ENCODE peak calls at places on chromosomes 6 and 20, in four cellular contexts. P, S, R and E are unnamed samples.

GRCh38 chr6:147904416-147904815 is 395.9 kb downstream of the SAMD5 start:
- DNase-seq in P (no peak), S (no peak), R (no peak), E (no peak)

GRCh38 chr6:151478670-151479069 is 15.1 kb upstream of the CCDC170 start:
- DNase-seq in P (no peak), S (no peak), R (no peak), E (no peak)

GRCh38 chr6:147467891-147468290 is 40.6 kb upstream of the SAMD5 start:
- DNase-seq in P (no peak), S (no peak), R (no peak), E (no peak)

GRCh38 chr6:116697475-116697874 is 16.5 kb downstream of the KPNA5 start:
- DNase-seq in P (no peak), S (no peak), R (no peak), E (no peak)

GRCh38 chr6:101001012-101001411 is 119.9 kb upstream of the ASCC3 start:
- DNase-seq in P (no peak), S (no peak), R (no peak), E (no peak)

GRCh38 chr20:32316667-32317066 is 39.2 kb downstream of the KIF3B start:
- DNase-seq in P (no peak), S (no peak), R (no peak), E (no peak)

GRCh38 chr6:166904101-166904746 is 52.1 kb downstream of the RNASET2 start:
- DNase-seq in P (no peak), S (no peak), R (peak; percentile 55), E (peak; percentile 70)

GRCh38 chr20:63653974-63654680 is 903 bp upstream of the STMN3 start:
- DNase-seq in P (no peak), S (no peak), R (no peak), E (no peak)

GRCh38 chr6:81826785-81827184 is 74.3 kb upstream of the TENT5A start:
- DNase-seq in P (no peak), S (no peak), R (no peak), E (no peak)

DNA sequence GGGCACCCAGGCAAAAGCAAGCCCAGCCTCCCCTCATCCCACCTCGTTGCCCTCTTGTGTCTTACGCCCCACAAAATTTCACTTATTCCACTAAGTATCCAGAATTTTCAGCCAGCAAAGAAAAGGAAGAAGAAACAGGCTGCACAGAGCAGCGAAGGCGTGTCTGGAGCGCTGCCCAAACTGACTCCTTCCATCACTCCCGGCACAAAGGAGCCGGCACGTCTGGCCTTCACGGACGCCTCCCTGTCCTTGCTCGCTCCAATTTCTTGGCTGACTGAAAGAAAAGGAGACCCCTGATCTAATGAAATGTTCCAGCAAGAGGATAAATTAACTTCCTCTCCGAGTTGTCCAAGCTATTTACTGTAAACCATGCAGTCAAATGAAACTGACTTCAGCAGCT is 152.3 kb upstream of the CDH4 start:
- DNase-seq in P (no peak), S (no peak), R (no peak), E (no peak)
- H3K27me3 ChIP-seq in P (no peaks in the 10 kb centered on the region), S (peaks cover 8% of the 10 kb centered on the region), R (peaks cover 38% of the 10 kb centered on the region), E (peaks cover 7% of the 10 kb centered on the region)

GRCh38 chr20:43292221-43292620 is 102.5 kb upstream of the PTPRT start:
- DNase-seq in P (no peak), S (no peak), R (no peak), E (no peak)
- H3K27me3 ChIP-seq in P (no peaks in the 10 kb centered on the region), S (no peaks in the 10 kb centered on the region), R (no peaks in the 10 kb centered on the region), E (no peaks in the 10 kb centered on the region)

GRCh38 chr20:22341508-22341907 is 242.9 kb downstream of the FOXA2 start:
- DNase-seq in P (no peak), S (no peak), R (no peak), E (no peak)
- H3K27me3 ChIP-seq in P (no peaks in the 10 kb centered on the region), S (no peaks in the 10 kb centered on the region), R (peaks cover 54% of the 10 kb centered on the region), E (no peaks in the 10 kb centered on the region)

DNA sequence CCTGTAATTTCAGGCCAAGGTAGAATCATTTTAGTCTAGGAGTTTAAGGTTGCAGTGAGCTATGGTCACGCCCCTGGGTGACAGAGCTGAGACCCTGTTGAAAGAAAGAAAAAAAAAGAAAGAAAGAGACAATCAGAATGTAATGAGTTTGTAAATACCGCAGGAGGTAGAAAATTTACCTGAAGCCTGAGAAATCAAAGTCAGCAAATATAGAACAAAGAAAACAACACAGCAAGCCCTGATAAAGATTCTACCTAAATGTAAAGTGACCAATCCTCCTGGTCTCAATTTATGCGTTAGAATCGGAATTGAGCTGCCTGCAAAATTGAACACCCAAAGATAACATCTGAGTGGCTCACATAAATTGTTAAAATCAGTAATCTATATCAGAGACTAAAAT is 146.5 kb upstream of the ZNF184 start:
- DNase-seq in P (no peak), S (no peak), R (no peak), E (no peak)
- H3K27me3 ChIP-seq in P (peaks cover 70% of the 10 kb centered on the region), S (no peaks in the 10 kb centered on the region), R (peaks cover 17% of the 10 kb centered on the region), E (peaks cover 7% of the 10 kb centered on the region)

GRCh38 chr6:43884660-43885022 is 114.6 kb downstream of the VEGFA start:
- DNase-seq in P (peak; percentile 46), S (no peak), R (no peak), E (no peak)
- H3K27me3 ChIP-seq in P (no peaks in the 10 kb centered on the region), S (peaks cover 14% of the 10 kb centered on the region), R (no peaks in the 10 kb centered on the region), E (no peaks in the 10 kb centered on the region)

GRCh38 chr6:10425177-10425972 is 10.5 kb upstream of the TFAP2A start:
- DNase-seq in P (no peak), S (no peak), R (peak; percentile 54), E (no peak)
- H3K27me3 ChIP-seq in P (peaks cover 56% of the 10 kb centered on the region), S (peaks cover 54% of the 10 kb centered on the region), R (peaks cover 100% of the 10 kb centered on the region), E (peaks cover 89% of the 10 kb centered on the region)

GRCh38 chr20:61510778-61511330 is 258.8 kb downstream of the CDH4 start:
- DNase-seq in P (peak; percentile 21), S (no peak), R (no peak), E (no peak)
- H3K27me3 ChIP-seq in P (peaks cover 5% of the 10 kb centered on the region), S (no peaks in the 10 kb centered on the region), R (no peaks in the 10 kb centered on the region), E (no peaks in the 10 kb centered on the region)

GRCh38 chr20:56595746-56596478 is 33.2 kb upstream of the TFAP2C start:
- DNase-seq in P (no peak), S (no peak), R (peak; percentile 17), E (peak; percentile 46)
- H3K27me3 ChIP-seq in P (no peaks in the 10 kb centered on the region), S (no peaks in the 10 kb centered on the region), R (no peaks in the 10 kb centered on the region), E (no peaks in the 10 kb centered on the region)

GRCh38 chr6:493840-494239 is 102.3 kb downstream of the IRF4 start:
- DNase-seq in P (no peak), S (no peak), R (no peak), E (no peak)

GRCh38 chr6:496649-497048 is 105.1 kb downstream of the IRF4 start:
- DNase-seq in P (no peak), S (no peak), R (no peak), E (no peak)

GRCh38 chr6:492816-493414 is 101.4 kb downstream of the IRF4 start:
- DNase-seq in P (no peak), S (no peak), R (no peak), E (no peak)

GRCh38 chr6:492178-492577 is 100.6 kb downstream of the IRF4 start:
- DNase-seq in P (no peak), S (no peak), R (no peak), E (no peak)

GRCh38 chr6:494394-494793 is 102.8 kb downstream of the IRF4 start:
- DNase-seq in P (no peak), S (no peak), R (no peak), E (no peak)
- H3K27me3 ChIP-seq in P (no peaks in the 10 kb centered on the region), S (no peaks in the 10 kb centered on the region), R (no peaks in the 10 kb centered on the region), E (no peaks in the 10 kb centered on the region)